ENCODE peak calls at places on chromosomes 11 and 22, in four cellular contexts. Q is mesendoderm; L is AG04450; M is stimulated activated CD8-positive, alpha-beta memory T cell treated with anti-CD3 and anti-CD28 coated beads, Interleukin-4, amount 100 ng/mL, for 24 hours. J is an unnamed sample.

GRCh38 chr11:59247535-59248227 is 35.0 kb upstream of the MPEG1 start:
- DNase-seq in Q (no peak), L (no peak), M (no peak), J (no peak)

GRCh38 chr22:37330200-37331033 is 48.1 kb downstream of the CYTH4 start:
- DNase-seq in Q (peak; percentile 97), L (peak; percentile 89), M (no peak), J (peak; percentile 87)

GRCh38 chr11:34052036-34052607 is 591 bp downstream of the CAPRIN1 start:
- DNase-seq in Q (peak; percentile 92), L (peak; percentile 57), M (peak; percentile 87), J (peak; percentile 94)

GRCh38 chr22:30422481-30423295 is 2.9 kb upstream of the MTFP1 start:
- DNase-seq in Q (peak; percentile 95), L (peak; percentile 73), M (peak; percentile 19), J (no peak)

GRCh38 chr11:117107701-117108590 is 9.7 kb upstream of the SIK3 start:
- DNase-seq in Q (no peak), L (no peak), M (no peak), J (no peak)

GRCh38 chr11:57222239-57222638 is 14.8 kb downstream of the APLNR start:
- DNase-seq in Q (peak; percentile 70), L (no peak), M (no peak), J (no peak)

GRCh38 chr22:25419247-25420113 is 145.0 kb upstream of the GRK3 start:
- DNase-seq in Q (no peak), L (no peak), M (no peak), J (no peak)

GRCh38 chr11:58061813-58062212 is 31.1 kb downstream of the OR6Q1 start:
- DNase-seq in Q (no peak), L (peak; percentile 62), M (no peak), J (no peak)

GRCh38 chr11:74019104-74019738 is 10.3 kb upstream of the UCP3 start:
- DNase-seq in Q (no peak), L (no peak), M (no peak), J (no peak)

GRCh38 chr11:65586676-65587075 is 8.9 kb downstream of the KCNK7 start:
- DNase-seq in Q (peak; percentile 68), L (no peak), M (no peak), J (peak; percentile 52)

GRCh38 chr11:125390949-125391348 is 105.1 kb downstream of the FEZ1 start:
- DNase-seq in Q (peak; percentile 92), L (peak; percentile 43), M (no peak), J (no peak)

GRCh38 chr22:50640857-50641647 is 13.1 kb upstream of the ARSA start:
- DNase-seq in Q (no peak), L (no peak), M (no peak), J (no peak)

GRCh38 chr11:93852242-93852641 is 1.8 kb upstream of the VSTM5 start:
- DNase-seq in Q (no peak), L (no peak), M (no peak), J (no peak)

GRCh38 chr22:17873804-17874203 is 99.5 kb upstream of the BID start:
- DNase-seq in Q (no peak), L (no peak), M (no peak), J (no peak)

GRCh38 chr11:74226907-74227306 is 55.8 kb downstream of the PPME1 start:
- DNase-seq in Q (peak; percentile 47), L (no peak), M (no peak), J (no peak)

GRCh38 chr11:36333897-36334296 is 37.8 kb downstream of the PRR5L start:
- DNase-seq in Q (peak; percentile 82), L (no peak), M (no peak), J (no peak)

GRCh38 chr22:50481440-50482106 is at the start of gene ADM2:
- DNase-seq in Q (peak; percentile 76), L (no peak), M (peak; percentile 52), J (peak; percentile 80)

GRCh38 chr11:2194877-2195755 is 23.5 kb upstream of the TH start:
- DNase-seq in Q (peak; percentile 55), L (no peak), M (peak; percentile 28), J (peak; percentile 89)

GRCh38 chr11:9132203-9132878 is 40.9 kb upstream of the SCUBE2 start:
- DNase-seq in Q (no peak), L (no peak), M (no peak), J (no peak)

GRCh38 chr11:64368673-64369074 is 9.7 kb downstream of the RPS6KA4 start:
- DNase-seq in Q (no peak), L (no peak), M (no peak), J (no peak)

GRCh38 chr11:35682230-35683195 is 19.9 kb downstream of the TRIM44 start:
- DNase-seq in Q (peak; percentile 20), L (no peak), M (no peak), J (no peak)

GRCh38 chr11:62602141-62603071 is 741 bp upstream of the MTA2 start:
- DNase-seq in Q (peak; percentile 85), L (no peak), M (peak; percentile 27), J (peak; percentile 53)

GRCh38 chr11:87173185-87174039 is 135.7 kb downstream of the TMEM135 start:
- DNase-seq in Q (no peak), L (peak; percentile 23), M (no peak), J (no peak)

GRCh38 chr11:86172894-86173293 is 71.7 kb upstream of the EED start:
- DNase-seq in Q (peak; percentile 93), L (no peak), M (no peak), J (no peak)

GRCh38 chr11:127993788-127994187 is 593.6 kb downstream of the ETS1 start:
- DNase-seq in Q (peak; percentile 53), L (no peak), M (no peak), J (no peak)

GRCh38 chr11:129694538-129694937 is 121.1 kb upstream of the TMEM45B start:
- DNase-seq in Q (peak; percentile 21), L (no peak), M (no peak), J (no peak)

GRCh38 chr11:44575288-44575672 is 9.8 kb downstream of the CD82 start:
- DNase-seq in Q (no peak), L (no peak), M (no peak), J (no peak)

GRCh38 chr11:10397226-10397987 is 57.7 kb upstream of the AMPD3 start:
- DNase-seq in Q (no peak), L (no peak), M (no peak), J (no peak)

GRCh38 chr11:1929621-1930447 is 10.3 kb downstream of the TNNT3 start:
- DNase-seq in Q (no peak), L (no peak), M (no peak), J (no peak)

GRCh38 chr11:37450613-37451012 is 852.6 kb upstream of the RAG2 start:
- DNase-seq in Q (no peak), L (no peak), M (no peak), J (no peak)

GRCh38 chr22:42639541-42640241 is 710 bp downstream of the ATP5MGL start:
- DNase-seq in Q (no peak), L (no peak), M (no peak), J (no peak)

GRCh38 chr22:28172948-28173360 is 253.9 kb upstream of the PITPNB start:
- DNase-seq in Q (no peak), L (no peak), M (no peak), J (no peak)

GRCh38 chr11:33387996-33388395 is 130.8 kb downstream of the HIPK3 start:
- DNase-seq in Q (no peak), L (no peak), M (no peak), J (no peak)

GRCh38 chr11:68021167-68021787 is 9.2 kb upstream of the NDUFS8 start:
- DNase-seq in Q (no peak), L (no peak), M (no peak), J (no peak)

GRCh38 chr22:47676685-47677084 is 914.2 kb downstream of the TBC1D22A start:
- DNase-seq in Q (no peak), L (no peak), M (no peak), J (no peak)

GRCh38 chr11:30006876-30007275 is 10.0 kb downstream of the KCNA4 start:
- DNase-seq in Q (no peak), L (no peak), M (no peak), J (no peak)

J was measured in nephron progenitor cell.